ENCODE peak calls at places on chromosomes 11 and 22, in six cellular contexts. T, N, W, A, P and M are unnamed samples. For H3K79me2, the result is how much of the 10 kb centered on the place peaks cover.

GRCh38 chr11:134443246-134443645 is 31.2 kb upstream of the B3GAT1 start:
- DNase-seq in T (no peak), N (no peak), W (no peak), A (no peak), P (no peak), M (no peak)

GRCh38 chr22:24758164-24758799 is 16.2 kb downstream of the PIWIL3 start:
- DNase-seq in T (no peak), N (peak), W (peak), A (peak), P (peak), M (peak)

GRCh38 chr11:18253222-18253621 is 4.8 kb upstream of the SAA2 start:
- DNase-seq in T (no peak), N (peak), W (no peak), A (no peak), P (no peak), M (no peak)

GRCh38 chr11:77287615-77288273 is 13.7 kb downstream of the GDPD4 start:
- DNase-seq in T (no peak), N (no peak), W (peak), A (no peak), P (no peak), M (no peak)

GRCh38 chr11:2934057-2934550 is 4.9 kb upstream of the PHLDA2 start:
- DNase-seq in T (no peak), N (no peak), W (no peak), A (no peak), P (peak), M (no peak)

GRCh38 chr11:73270855-73271477 is 1.2 kb upstream of the P2RY6 start:
- DNase-seq in T (no peak), N (no peak), W (no peak), A (no peak), P (no peak), M (no peak)

GRCh38 chr11:34837246-34837856 is 78.8 kb downstream of the APIP start:
- DNase-seq in T (no peak), N (no peak), W (no peak), A (peak), P (peak), M (no peak)

GRCh38 chr22:40951795-40952602 is 821 bp downstream of the RBX1 start:
- DNase-seq in T (no peak), N (no peak), W (no peak), A (no peak), P (no peak), M (peak)

GRCh38 chr11:113838005-113838404 is 37.4 kb downstream of the USP28 start:
- DNase-seq in T (no peak), N (no peak), W (no peak), A (no peak), P (no peak), M (no peak)

GRCh38 chr11:19980388-19980787 is 179.9 kb downstream of the DBX1 start:
- DNase-seq in T (no peak), N (no peak), W (no peak), A (no peak), P (no peak), M (no peak)

GRCh38 chr11:19978668-19979518 is 181.4 kb downstream of the DBX1 start:
- DNase-seq in T (peak), N (peak), W (peak), A (peak), P (peak), M (no peak)

GRCh38 chr11:19980957-19981669 is 179.2 kb downstream of the DBX1 start:
- DNase-seq in T (no peak), N (no peak), W (peak), A (peak), P (no peak), M (no peak)

GRCh38 chr11:19977941-19978340 is 182.3 kb downstream of the DBX1 start:
- DNase-seq in T (no peak), N (no peak), W (no peak), A (no peak), P (no peak), M (no peak)

GRCh38 chr11:19979519-19979845 is 180.8 kb downstream of the DBX1 start:
- DNase-seq in T (no peak), N (no peak), W (no peak), A (no peak), P (no peak), M (peak)
- H3K9ac ChIP-seq in T (peak), N (no peak), W (no peak), A (peak), P (no peak), M (no peak)

GRCh38 chr11:68074584-68075352 is 35.9 kb downstream of the TCIRG1 start:
- DNase-seq in T (no peak), N (no peak), W (no peak), A (no peak), P (no peak), M (no peak)

GRCh38 chr11:68081691-68082090 is 39.5 kb downstream of the CHKA start:
- DNase-seq in T (no peak), N (no peak), W (peak), A (no peak), P (no peak), M (no peak)

GRCh38 chr11:68071281-68072048 is 32.6 kb downstream of the TCIRG1 start:
- DNase-seq in T (no peak), N (no peak), W (no peak), A (no peak), P (no peak), M (peak)

GRCh38 chr11:68077617-68078592 is 39.1 kb downstream of the TCIRG1 start:
- DNase-seq in T (no peak), N (no peak), W (peak), A (no peak), P (no peak), M (no peak)

GRCh38 chr11:68076371-68077042 is 37.7 kb downstream of the TCIRG1 start:
- DNase-seq in T (no peak), N (no peak), W (no peak), A (peak), P (peak), M (no peak)
- H3K79me2 ChIP-seq in T (under half), N (under half), W (under half), A (half or more), P (under half), M (half or more)

GRCh38 chr11:45930031-45930794 is 7.8 kb downstream of the LARGE2 start:
- DNase-seq in T (no peak), N (no peak), W (no peak), A (no peak), P (no peak), M (peak)

GRCh38 chr11:45927684-45928413 is 5.4 kb downstream of the LARGE2 start:
- DNase-seq in T (no peak), N (no peak), W (no peak), A (no peak), P (no peak), M (no peak)

GRCh38 chr11:45928535-45929215 is 6.2 kb downstream of the LARGE2 start:
- DNase-seq in T (peak), N (no peak), W (no peak), A (no peak), P (no peak), M (no peak)

GRCh38 chr11:45930951-45931563 is 8.6 kb downstream of the LARGE2 start:
- DNase-seq in T (peak), N (no peak), W (no peak), A (no peak), P (no peak), M (peak)

GRCh38 chr11:45929486-45930030 is 7.1 kb downstream of the LARGE2 start:
- DNase-seq in T (no peak), N (no peak), W (no peak), A (no peak), P (no peak), M (no peak)
- H3K9ac ChIP-seq in T (no peak), N (no peak), W (no peak), A (no peak), P (no peak), M (peak)

GRCh38 chr22:20945578-20945934 is 21.5 kb upstream of the AIFM3 start:
- DNase-seq in T (no peak), N (no peak), W (no peak), A (no peak), P (no peak), M (no peak)

GRCh38 chr22:20946080-20946986 is 20.7 kb upstream of the AIFM3 start:
- DNase-seq in T (no peak), N (no peak), W (peak), A (no peak), P (no peak), M (no peak)

GRCh38 chr22:20948989-20949388 is 18.1 kb upstream of the AIFM3 start:
- DNase-seq in T (no peak), N (no peak), W (no peak), A (no peak), P (no peak), M (no peak)

GRCh38 chr22:20948450-20948849 is 18.6 kb upstream of the AIFM3 start:
- DNase-seq in T (no peak), N (no peak), W (no peak), A (no peak), P (no peak), M (no peak)

DNA sequence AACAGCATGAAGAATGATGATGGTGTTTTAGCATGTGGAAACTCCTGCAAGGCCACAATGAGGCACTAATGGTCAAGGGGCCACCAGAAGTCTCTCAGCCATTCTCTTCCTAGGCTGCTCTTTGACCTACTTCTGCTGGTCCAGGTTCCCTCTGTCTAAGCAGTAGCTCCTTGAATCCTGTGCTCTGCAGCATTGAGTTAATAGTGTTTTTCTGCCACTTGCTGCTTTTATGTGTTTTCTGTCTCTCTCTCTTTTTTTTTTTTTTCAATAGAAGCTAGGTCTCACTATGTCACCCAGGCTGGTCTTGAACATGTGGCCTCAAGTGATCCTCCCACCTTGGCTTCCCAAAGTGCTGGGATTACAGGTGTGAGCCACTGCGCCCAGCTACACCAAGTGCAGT is 20.1 kb upstream of the AIFM3 start:
- DNase-seq in T (no peak), N (no peak), W (no peak), A (no peak), P (no peak), M (no peak)
- H3K79me2 ChIP-seq in T (half or more), N (half or more), W (half or more), A (half or more), P (half or more), M (half or more)

DNA sequence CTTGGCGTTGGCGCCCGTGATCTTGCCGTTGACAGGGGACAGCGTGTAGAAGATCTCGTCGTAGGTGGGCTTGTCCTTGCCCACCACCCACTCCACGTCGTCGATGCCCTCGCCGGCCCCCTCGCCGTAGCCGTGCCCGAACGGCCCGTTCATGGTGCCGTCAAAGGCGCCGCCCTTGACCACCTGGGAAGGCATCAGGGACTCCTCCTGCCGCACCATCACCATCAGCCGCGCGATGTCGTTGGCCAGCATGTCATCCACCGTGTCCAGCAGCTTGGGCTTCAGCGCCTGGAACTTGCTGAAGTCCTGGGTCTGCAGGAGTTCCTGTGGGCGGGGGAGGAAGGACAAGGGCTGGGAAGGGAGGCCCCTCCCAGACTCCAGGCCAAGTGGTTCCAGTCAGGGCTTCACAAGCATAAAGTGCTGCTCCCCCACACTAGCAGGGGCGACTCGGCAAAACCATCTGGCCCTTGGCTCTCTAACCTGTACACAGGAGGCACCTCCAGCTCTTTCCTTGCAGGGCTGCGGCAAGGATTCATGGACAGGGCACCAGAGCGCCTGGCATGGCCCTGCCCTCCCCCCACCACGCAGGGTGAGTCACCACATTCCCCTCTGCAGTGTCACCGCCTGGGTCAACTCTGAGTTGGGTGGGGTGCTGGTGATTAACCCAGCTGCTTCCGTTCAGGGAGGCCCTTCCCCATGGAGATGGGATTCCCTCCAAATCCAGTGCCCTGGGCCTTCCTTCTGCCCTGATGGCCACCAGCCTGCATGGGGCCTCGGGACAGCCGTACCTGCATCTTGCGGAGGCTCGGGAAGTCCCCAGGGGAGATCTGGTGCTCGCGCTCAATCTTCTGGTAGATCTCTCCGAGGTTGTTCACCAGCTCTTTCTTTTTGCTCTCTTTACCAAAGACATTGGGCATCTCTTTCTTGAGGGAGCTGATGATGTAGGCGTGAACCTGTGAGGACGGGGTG is 10.4 kb upstream of the CDC42BPG start:
- DNase-seq in T (peak), N (peak), W (peak), A (peak), P (peak), M (no peak)
- H3K9ac ChIP-seq in T (peak), N (peak), W (peak), A (peak), P (no peak), M (no peak)

GRCh38 chr11:66154109-66154508 is 84.0 kb downstream of the PACS1 start:
- DNase-seq in T (no peak), N (no peak), W (no peak), A (no peak), P (no peak), M (no peak)

GRCh38 chr11:66150725-66151124 is 80.7 kb downstream of the PACS1 start:
- DNase-seq in T (no peak), N (no peak), W (no peak), A (no peak), P (no peak), M (no peak)

GRCh38 chr11:66150140-66150539 is 80.1 kb downstream of the PACS1 start:
- DNase-seq in T (no peak), N (no peak), W (no peak), A (no peak), P (no peak), M (no peak)

GRCh38 chr11:66155387-66156073 is 85.5 kb downstream of the PACS1 start:
- DNase-seq in T (no peak), N (no peak), W (no peak), A (no peak), P (no peak), M (no peak)

GRCh38 chr11:66151273-66151672 is 81.2 kb downstream of the PACS1 start:
- DNase-seq in T (no peak), N (no peak), W (no peak), A (no peak), P (peak), M (peak)
- H3K79me2 ChIP-seq in T (under half), N (under half), W (under half), A (under half), P (under half), M (half or more)

GRCh38 chr11:109729761-109730160 is 307.8 kb downstream of the C11orf87 start:
- DNase-seq in T (no peak), N (no peak), W (no peak), A (no peak), P (no peak), M (peak)
- H3K9ac ChIP-seq in T (no peak), N (no peak), W (no peak), A (no peak), P (no peak), M (no peak)

GRCh38 chr22:31489632-31490495 is at the start of gene EIF4ENIF1:
- DNase-seq in T (no peak), N (peak), W (peak), A (peak), P (peak), M (peak)

GRCh38 chr22:31490496-31490925 is 869 bp upstream of the EIF4ENIF1 start:
- DNase-seq in T (no peak), N (peak), W (peak), A (peak), P (peak), M (peak)

GRCh38 chr22:31488346-31488883 is 1.2 kb downstream of the EIF4ENIF1 start:
- DNase-seq in T (no peak), N (no peak), W (no peak), A (no peak), P (no peak), M (peak)

GRCh38 chr22:31486951-31487350 is 2.7 kb downstream of the EIF4ENIF1 start:
- DNase-seq in T (no peak), N (no peak), W (no peak), A (no peak), P (no peak), M (no peak)

GRCh38 chr22:31488988-31489617 is 539 bp downstream of the EIF4ENIF1 start:
- DNase-seq in T (no peak), N (no peak), W (peak), A (no peak), P (peak), M (peak)
- H3K79me2 ChIP-seq in T (under half), N (under half), W (under half), A (under half), P (under half), M (half or more)

GRCh38 chr22:41984006-41984405 is 14.6 kb upstream of the WBP2NL start:
- DNase-seq in T (no peak), N (no peak), W (no peak), A (no peak), P (no peak), M (no peak)

GRCh38 chr22:41979423-41980250 is 10.4 kb downstream of the SEPTIN3 start:
- DNase-seq in T (no peak), N (no peak), W (no peak), A (no peak), P (no peak), M (no peak)

GRCh38 chr22:41983516-41983915 is 14.3 kb downstream of the SEPTIN3 start:
- DNase-seq in T (no peak), N (no peak), W (no peak), A (no peak), P (no peak), M (no peak)

GRCh38 chr22:41978732-41979131 is 9.5 kb downstream of the SEPTIN3 start:
- DNase-seq in T (no peak), N (no peak), W (no peak), A (no peak), P (no peak), M (no peak)

GRCh38 chr22:41982886-41983285 is 13.6 kb downstream of the SEPTIN3 start:
- DNase-seq in T (no peak), N (no peak), W (no peak), A (no peak), P (no peak), M (no peak)
- H3K9ac ChIP-seq in T (no peak), N (no peak), W (no peak), A (no peak), P (no peak), M (no peak)